ENCODE peak calls at places on chromosomes 7 and 10, in seven cellular contexts. S is stimulated activated CD4-positive, alpha-beta T cell treated with anti-CD3 and anti-CD28 coated beads, Interleukin-15, amount 100 ng/mL, for 1 hour; C is HTR-8/SVneo; Z is GM10248; W is hepatic stellate cell; P is adrenal gland; T is chondrocyte. H is an unnamed sample.

GRCh38 chr10:105075031-105075430 is 433.9 kb downstream of the SORCS3 start:
- DNase-seq in W (no peak), P (no peak), S (no peak), T (no peak), Z (no peak), C (no peak), H (no peak)

GRCh38 chr10:104321716-104322415 is 16.4 kb downstream of the ITPRIP start:
- DNase-seq in P (no peak), W (no peak), C (no peak), S (no peak), T (no peak), Z (no peak), H (no peak)

GRCh38 chr7:149161241-149161848 is 14.1 kb downstream of the ZNF398 start:
- DNase-seq in T (no peak), S (no peak), W (no peak), P (no peak), Z (no peak), C (no peak), H (no peak)

GRCh38 chr10:100987685-100988049 is 324 bp downstream of the TWNK start:
- DNase-seq in Z (no peak), S (no peak), P (no peak), C (no peak), T (no peak), W (no peak), H (no peak)

GRCh38 chr10:52586710-52587109 is 185.9 kb downstream of the MBL2 start:
- DNase-seq in S (no peak), Z (no peak), W (no peak), T (no peak), P (no peak), C (no peak), H (no peak)

GRCh38 chr7:108497082-108497725 is 28.7 kb downstream of the PNPLA8 start:
- DNase-seq in Z (peak), P (peak), S (no peak), C (peak), T (no peak), W (peak), H (peak)

GRCh38 chr7:102287465-102288146 is 938 bp downstream of the SH2B2 start:
- DNase-seq in P (peak), S (no peak), Z (no peak), W (no peak), C (peak), T (no peak), H (no peak)

GRCh38 chr10:61837748-61838055 is 63.8 kb upstream of the ARID5B start:
- DNase-seq in W (no peak), S (no peak), P (no peak), Z (no peak), C (peak), T (no peak), H (no peak)

GRCh38 chr10:34495938-34496337 is 319.2 kb downstream of the PARD3 start:
- DNase-seq in Z (no peak), S (no peak), W (no peak), P (peak), C (no peak), T (no peak), H (no peak)

GRCh38 chr7:50531928-50532327 is 33.3 kb downstream of the DDC start:
- DNase-seq in C (no peak), Z (no peak), S (no peak), T (no peak), P (no peak), W (no peak), H (no peak)

GRCh38 chr7:33982425-33982786 is 77.1 kb downstream of the BMPER start:
- DNase-seq in Z (no peak), T (no peak), W (no peak), P (no peak), C (peak), S (no peak), H (no peak)

GRCh38 chr7:506391-506831 is 13.2 kb downstream of the PDGFA start:
- DNase-seq in W (no peak), T (peak), Z (no peak), S (no peak), P (no peak), C (no peak), H (no peak)

GRCh38 chr10:88195841-88196240 is 332.4 kb downstream of the PTEN start:
- DNase-seq in P (no peak), Z (no peak), T (no peak), C (no peak), S (no peak), W (no peak), H (no peak)

GRCh38 chr7:138008588-138009349 is 6.9 kb upstream of the CREB3L2 start:
- DNase-seq in W (peak), T (no peak), C (peak), S (no peak), P (no peak), Z (peak), H (peak)

GRCh38 chr10:33421789-33422188 is 87.3 kb upstream of the NRP1 start:
- DNase-seq in Z (no peak), W (peak), T (no peak), S (no peak), P (peak), C (peak), H (peak)

GRCh38 chr10:4100324-4100826 is 315.4 kb upstream of the KLF6 start:
- DNase-seq in S (no peak), T (no peak), C (no peak), P (no peak), W (no peak), Z (no peak), H (no peak)

GRCh38 chr7:1663857-1664651 is 6.0 kb upstream of the ELFN1 start:
- DNase-seq in S (no peak), T (peak), C (no peak), Z (no peak), P (no peak), W (no peak), H (no peak)

GRCh38 chr7:149495785-149496641 is 1.6 kb downstream of the ZNF746 start:
- DNase-seq in Z (no peak), W (no peak), P (peak), S (no peak), T (no peak), C (no peak), H (peak)

GRCh38 chr10:99172130-99172738 is 63.4 kb downstream of the HPSE2 start:
- DNase-seq in P (peak), T (no peak), S (no peak), C (peak), Z (no peak), W (peak), H (peak)

GRCh38 chr10:13092446-13093102 is 7.4 kb upstream of the OPTN start:
- DNase-seq in W (no peak), P (no peak), Z (no peak), S (no peak), C (no peak), T (no peak), H (no peak)

GRCh38 chr10:68075550-68076004 is 494 bp upstream of the HERC4 start:
- DNase-seq in C (no peak), W (no peak), P (no peak), S (no peak), Z (peak), T (no peak), H (no peak)

GRCh38 chr7:1536768-1537630 is 6.5 kb downstream of the MAFK start:
- DNase-seq in T (peak), P (peak), S (no peak), W (peak), C (peak), Z (no peak), H (peak)

GRCh38 chr7:144391823-144392255 is 11.7 kb downstream of the NOBOX start:
- DNase-seq in P (peak), C (peak), W (peak), S (no peak), Z (peak), T (no peak), H (peak)

GRCh38 chr10:88553116-88553752 is 29.9 kb downstream of the RNLS start:
- DNase-seq in Z (peak), S (no peak), W (peak), P (peak), C (peak), T (no peak), H (peak)

GRCh38 chr7:95199779-95200558 is 124.4 kb downstream of the PON1 start:
- DNase-seq in C (peak), W (peak), S (no peak), Z (peak), T (no peak), P (peak), H (peak)